ENCODE peak calls at places on chromosome 5, in five cellular contexts. N is GM13977, S is DND-41, O is fibroblast of villous mesenchyme, Z is progenitor cell of endocrine pancreas. K is an unnamed sample.

GRCh38 chr5:171450423-171451246 is 31.2 kb downstream of the FGF18 start:
- DNase-seq in Z (no peak), N (no peak), O (peak; percentile 69), S (no peak), K (peak; percentile 52)

GRCh38 chr5:10854526-10855277 is 93.7 kb upstream of the DAP start:
- DNase-seq in S (no peak), Z (no peak), N (no peak), O (peak; percentile 44), K (no peak)

GRCh38 chr5:74953961-74954720 is 88.0 kb upstream of the FAM169A start:
- DNase-seq in Z (no peak), N (peak; percentile 23), O (peak; percentile 30), S (no peak), K (no peak)

GRCh38 chr5:119393201-119393691 is 37.4 kb downstream of the TNFAIP8 start:
- DNase-seq in N (no peak), S (no peak), Z (no peak), O (peak; percentile 43), K (no peak)

GRCh38 chr5:94791787-94792186 is 173.3 kb downstream of the SLF1 start:
- DNase-seq in N (no peak), S (peak; percentile 10), Z (no peak), O (no peak), K (no peak)

GRCh38 chr5:6584727-6585126 is 48.1 kb downstream of the NSUN2 start:
- DNase-seq in S (no peak), O (no peak), Z (no peak), N (no peak), K (no peak)

GRCh38 chr5:67246108-67246507 is 49.5 kb upstream of the CD180 start:
- DNase-seq in N (peak; percentile 30), O (peak; percentile 91), S (no peak), Z (no peak), K (peak; percentile 13)

GRCh38 chr5:181121675-181122561 is 9.1 kb downstream of the OR2V1 start:
- DNase-seq in N (no peak), O (no peak), Z (no peak), S (no peak), K (no peak)

GRCh38 chr5:90807483-90807882 is 248.9 kb downstream of the ADGRV1 start:
- DNase-seq in S (no peak), Z (no peak), O (no peak), N (no peak), K (no peak)

GRCh38 chr5:167478156-167478555 is 813.3 kb upstream of the WWC1 start:
- DNase-seq in S (no peak), O (peak; percentile 1), N (no peak), Z (no peak), K (no peak)

GRCh38 chr5:167821096-167821590 is 470.3 kb upstream of the WWC1 start:
- DNase-seq in N (no peak), Z (no peak), S (no peak), O (no peak), K (no peak)

GRCh38 chr5:175056831-175057230 is 332.4 kb downstream of the MSX2 start:
- DNase-seq in Z (no peak), N (no peak), S (no peak), O (no peak), K (no peak)

GRCh38 chr5:168884040-168884439 is 304.9 kb upstream of the PANK3 start:
- DNase-seq in S (no peak), O (no peak), N (no peak), Z (no peak), K (no peak)

GRCh38 chr5:134132372-134133212 is 18.1 kb downstream of the TCF7 start:
- DNase-seq in Z (no peak), O (no peak), N (peak; percentile 72), S (peak; percentile 82), K (peak; percentile 95)

GRCh38 chr5:141558150-141558549 is 60.6 kb downstream of the DIAPH1 start:
- DNase-seq in O (peak; percentile 31), N (no peak), S (no peak), Z (no peak), K (no peak)

GRCh38 chr5:94691947-94692346 is 73.5 kb downstream of the SLF1 start:
- DNase-seq in O (peak; percentile 50), Z (no peak), N (no peak), S (no peak), K (no peak)

GRCh38 chr5:6773342-6774035 is 60.3 kb downstream of the TENT4A start:
- DNase-seq in S (peak; percentile 72), Z (no peak), N (no peak), O (no peak), K (no peak)

GRCh38 chr5:74182603-74183002 is 457.9 kb downstream of the ENC1 start:
- DNase-seq in N (no peak), S (no peak), Z (no peak), O (no peak), K (peak; percentile 12)

GRCh38 chr5:138696501-138696900 is 56.7 kb upstream of the CTNNA1 start:
- DNase-seq in Z (no peak), O (peak; percentile 81), N (no peak), S (no peak), K (no peak)

GRCh38 chr5:172088801-172089200 is 82.4 kb upstream of the FBXW11 start:
- DNase-seq in O (no peak), Z (no peak), N (no peak), S (no peak), K (no peak)

GRCh38 chr5:171639236-171639635 is 146.4 kb upstream of the SMIM23 start:
- DNase-seq in O (no peak), Z (no peak), S (no peak), N (no peak), K (no peak)

GRCh38 chr5:31921852-31922305 is 252.2 kb downstream of the GOLPH3 start:
- DNase-seq in N (no peak), O (peak; percentile 84), Z (no peak), S (no peak), K (no peak)

GRCh38 chr5:167851416-167851815 is 440.0 kb upstream of the WWC1 start:
- DNase-seq in Z (no peak), S (no peak), O (no peak), N (no peak), K (no peak)

GRCh38 chr5:16713386-16713928 is 96.7 kb upstream of the RETREG1 start:
- DNase-seq in S (no peak), Z (peak; percentile 28), O (peak; percentile 28), N (no peak), K (no peak)

GRCh38 chr5:151221574-151221973 is 2.3 kb downstream of the CCDC69 start:
- DNase-seq in N (no peak), Z (no peak), O (no peak), S (no peak), K (peak; percentile 39)

GRCh38 chr5:10539685-10539998 is 24.2 kb upstream of the ANKRD33B start:
- DNase-seq in N (no peak), S (no peak), Z (no peak), O (no peak), K (no peak)

GRCh38 chr5:15645776-15646175 is 145.8 kb downstream of the FBXL7 start:
- DNase-seq in S (peak; percentile 68), O (no peak), Z (no peak), N (no peak), K (no peak)

GRCh38 chr5:122468351-122469111 is 156.5 kb downstream of the SNCAIP start:
- DNase-seq in Z (no peak), S (no peak), N (no peak), O (no peak), K (no peak)
- TF ChIP-seq CTCF in Z (peak; percentile 8), S (peak; percentile 12), N (no peak), O (no peak), K (no peak)

GRCh38 chr5:122295138-122295537 is 16.9 kb upstream of the SNCAIP start:
- DNase-seq in S (no peak), N (no peak), O (no peak), Z (no peak), K (no peak)
- TF ChIP-seq CTCF in S (peak; percentile 27), N (peak; percentile 31), O (peak; percentile 43), Z (peak; percentile 49), K (no peak)

DNA sequence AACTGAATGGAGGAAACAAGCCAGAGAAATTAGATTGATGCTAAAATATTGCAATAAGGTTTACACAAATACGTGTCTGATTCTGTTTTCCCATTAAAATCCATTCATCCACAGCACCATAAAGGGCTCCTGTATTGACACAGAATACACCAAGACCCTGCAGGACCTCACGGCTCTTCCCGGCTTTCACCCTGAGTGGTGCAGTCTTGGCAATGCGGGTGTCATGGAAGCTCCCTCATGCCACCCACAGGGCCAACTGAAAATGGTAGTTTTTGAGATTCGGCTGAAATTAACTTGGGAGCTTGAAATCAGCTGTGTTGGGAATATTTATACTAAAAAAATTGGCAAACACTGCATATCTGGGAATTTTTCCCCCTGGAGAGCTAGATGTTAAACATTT is 17.3 kb upstream of the EXOC3 start:
- DNase-seq in N (no peak), S (no peak), Z (no peak), O (peak; percentile 22), K (peak; percentile 34)
- TF ChIP-seq CTCF in N (no peak), S (peak; percentile 42), Z (no peak), O (peak; percentile 30), K (peak; percentile 55)

GRCh38 chr5:132501629-132501956 is 11.0 kb upstream of the IRF1 start:
- DNase-seq in O (no peak), N (no peak), S (no peak), Z (no peak), K (no peak)
- TF ChIP-seq CTCF in O (no peak), N (no peak), S (no peak), Z (no peak), K (no peak)

DNA sequence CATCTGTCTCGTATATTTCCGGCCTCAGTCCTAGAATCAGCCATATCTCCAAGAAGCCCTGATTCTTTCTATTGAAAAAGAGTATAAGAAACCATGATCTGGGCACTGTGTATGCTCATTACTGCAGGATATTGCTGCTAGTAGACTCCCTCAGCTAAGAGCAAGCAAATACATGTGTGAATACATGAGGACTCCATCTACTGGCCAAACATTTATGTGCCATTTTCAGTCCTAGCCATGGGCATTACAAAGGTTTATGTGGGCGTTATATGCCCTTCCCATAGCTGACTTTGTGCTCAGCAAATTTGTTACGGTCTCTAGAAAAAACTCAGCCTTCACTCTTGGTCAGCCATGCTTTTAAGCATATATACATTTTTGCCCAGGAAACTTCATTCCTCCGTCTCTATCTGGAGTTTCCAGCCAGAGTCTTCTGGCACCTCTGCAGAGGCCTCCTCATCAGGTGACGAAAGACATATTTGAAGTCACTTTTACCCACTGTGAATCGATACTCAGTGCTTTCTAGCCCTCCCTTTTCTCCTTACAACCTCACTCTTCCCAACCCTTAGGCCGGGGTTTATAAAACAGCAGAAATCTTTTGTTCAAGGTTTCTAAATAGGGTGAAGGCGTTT is 1495.6 kb upstream of the CDH6 start:
- DNase-seq in O (no peak), S (no peak), Z (no peak), N (no peak), K (no peak)
- TF ChIP-seq CTCF in O (no peak), S (peak; percentile 41), Z (peak; percentile 47), N (peak; percentile 47), K (no peak)

DNA sequence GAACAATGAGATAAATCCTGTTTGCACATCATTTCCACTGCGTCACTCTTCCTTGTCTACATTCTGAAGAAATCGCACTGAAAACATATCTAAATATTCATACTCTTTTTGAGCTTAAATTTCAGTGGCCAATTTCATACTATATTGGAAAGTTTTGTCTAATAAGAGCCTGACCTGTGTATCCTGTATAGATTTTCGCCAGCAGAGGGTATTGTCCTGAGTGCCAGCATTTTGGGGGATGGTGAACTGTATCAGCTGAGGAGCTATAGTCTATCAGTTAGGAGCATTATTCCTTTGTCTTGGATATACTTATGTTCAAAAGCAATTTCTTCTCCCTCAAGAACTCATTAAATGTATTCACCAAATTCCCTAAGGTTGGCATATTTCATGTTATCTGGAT is 102.3 kb downstream of the SEMA6A start:
- DNase-seq in O (no peak), S (no peak), N (no peak), Z (no peak), K (no peak)
- TF ChIP-seq CTCF in O (no peak), S (no peak), N (no peak), Z (peak; percentile 22), K (no peak)